ENCODE peak calls at places on chromosomes 12 and 14, in four cellular contexts. W is left ventricle myocardium inferior; Z is fibroblast of lung; F is activated CD8-positive, alpha-beta memory T cell treated with anti-CD3 and anti-CD28 coated beads, Interleukin-2, amount 50 U/mL, for 4 hours. H is an unnamed sample.

GRCh38 chr12:53102883-53103807 is at the start of gene SOAT2:
- DNase-seq in F (peak; percentile 62), W (no peak), Z (no peak), H (peak; percentile 50)

GRCh38 chr14:64091217-64091616 is 203.0 kb downstream of the ESR2 start:
- DNase-seq in W (no peak), F (no peak), Z (no peak), H (no peak)

GRCh38 chr12:6178981-6179761 is 21.0 kb upstream of the CD9 start:
- DNase-seq in Z (peak; percentile 85), F (no peak), W (no peak), H (no peak)

GRCh38 chr12:104064842-104065441 is 611 bp downstream of the HCFC2 start:
- DNase-seq in W (peak; percentile 27), Z (no peak), F (no peak), H (no peak)

GRCh38 chr12:59911516-59911915 is 315.7 kb downstream of the SLC16A7 start:
- DNase-seq in F (no peak), Z (no peak), W (no peak), H (no peak)

GRCh38 chr12:93742086-93742934 is 65.1 kb downstream of the CRADD start:
- DNase-seq in F (peak; percentile 46), Z (peak; percentile 71), W (peak; percentile 75), H (peak; percentile 87)

GRCh38 chr12:33605776-33606175 is 166.2 kb upstream of the SYT10 start:
- DNase-seq in F (no peak), W (no peak), Z (no peak), H (no peak)

GRCh38 chr12:56957229-56958052 is at the start of gene RDH16:
- DNase-seq in W (no peak), F (no peak), Z (no peak), H (no peak)

GRCh38 chr12:61857968-61858367 is 402.2 kb upstream of the USP15 start:
- DNase-seq in F (no peak), W (no peak), Z (no peak), H (no peak)

GRCh38 chr12:83313322-83313721 is 626.6 kb downstream of the TMTC2 start:
- DNase-seq in F (no peak), Z (no peak), W (no peak), H (no peak)

GRCh38 chr12:113504917-113505316 is 33.2 kb upstream of the LHX5 start:
- DNase-seq in Z (no peak), W (no peak), F (no peak), H (no peak)

GRCh38 chr12:72271401-72271740 is 799 bp upstream of the TRHDE start:
- DNase-seq in Z (peak; percentile 71), W (no peak), F (no peak), H (peak; percentile 68)